ENCODE peak calls at places on chromosomes 5 and 9, in five cellular contexts. B is fibroblast of pulmonary artery, N is fibroblast of mammary gland, M is epithelial cell of proximal tubule, I is astrocyte of the spinal cord. V is an unnamed sample.

GRCh38 chr9:134959126-134959970 is 41.6 kb upstream of the FCN1 start:
- DNase-seq in B (no peak), N (no peak), M (no peak), I (no peak), V (no peak)

GRCh38 chr5:35852084-35852734 is 4.5 kb upstream of the IL7R start:
- DNase-seq in B (no peak), N (peak; percentile 25), M (no peak), I (no peak), V (no peak)

GRCh38 chr5:17691781-17692180 is 57.5 kb downstream of the TAF11L14 start:
- DNase-seq in B (no peak), N (no peak), M (no peak), I (no peak), V (no peak)

GRCh38 chr5:95599252-95599651 is 20.6 kb upstream of the GPR150 start:
- DNase-seq in B (no peak), N (no peak), M (no peak), I (no peak), V (no peak)

GRCh38 chr5:159227452-159227851 is 18.1 kb upstream of the RNF145 start:
- DNase-seq in B (no peak), N (no peak), M (no peak), I (no peak), V (peak; percentile 97)

GRCh38 chr5:55226934-55227737 is at the start of gene MCIDAS:
- DNase-seq in B (no peak), N (peak; percentile 34), M (no peak), I (no peak), V (peak; percentile 72)

GRCh38 chr5:136203303-136203922 is 10.5 kb upstream of the SMIM32 start:
- DNase-seq in B (no peak), N (no peak), M (no peak), I (no peak), V (no peak)

GRCh38 chr9:77956555-77956954 is 75.1 kb downstream of the GNAQ start:
- DNase-seq in B (no peak), N (no peak), M (no peak), I (no peak), V (no peak)

GRCh38 chr9:21506910-21507795 is 25.0 kb upstream of the IFNE start:
- DNase-seq in B (peak; percentile 95), N (peak; percentile 95), M (peak; percentile 85), I (peak; percentile 85), V (peak; percentile 76)

GRCh38 chr9:16387382-16387781 is 483.1 kb downstream of the BNC2 start:
- DNase-seq in B (peak; percentile 21), N (peak; percentile 40), M (no peak), I (no peak), V (peak; percentile 6)

GRCh38 chr5:59746261-59746765 is 147.2 kb downstream of the PDE4D start:
- DNase-seq in B (peak; percentile 71), N (peak; percentile 89), M (no peak), I (peak; percentile 71), V (peak; percentile 72)

GRCh38 chr5:33788922-33789321 is 102.9 kb downstream of the ADAMTS12 start:
- DNase-seq in B (peak; percentile 96), N (peak; percentile 100), M (peak; percentile 83), I (peak; percentile 98), V (peak; percentile 99)
- H3K4me3 ChIP-seq in B (no peak overlapping the region), N (no peak overlapping the region), M (no peak overlapping the region), I (no peak overlapping the region), V (no peak overlapping the region)

GRCh38 chr5:141172381-141173204 is at the start of gene PCDHB7:
- DNase-seq in B (peak; percentile 12), N (peak; percentile 20), M (no peak), I (peak; percentile 7), V (peak; percentile 24)
- H3K4me3 ChIP-seq in B (no peak within 1 kb of the TSS), N (no peak within 1 kb of the TSS), M (no peak within 1 kb of the TSS), I (no peak within 1 kb of the TSS), V (no peak within 1 kb of the TSS)

GRCh38 chr9:93372391-93372790 is 79.1 kb upstream of the FAM120A start:
- DNase-seq in B (no peak), N (no peak), M (no peak), I (no peak), V (no peak)
- H3K4me3 ChIP-seq in B (no peak overlapping the region), N (no peak overlapping the region), M (no peak overlapping the region), I (no peak overlapping the region), V (no peak overlapping the region)

GRCh38 chr5:175444060-175444904 is at the start of gene DRD1:
- DNase-seq in B (peak; percentile 13), N (peak; percentile 15), M (no peak), I (peak; percentile 47), V (peak; percentile 25)
- H3K4me3 ChIP-seq in B (no peak within 1 kb of the TSS), N (no peak within 1 kb of the TSS), M (no peak within 1 kb of the TSS), I (peak within 1 kb of the TSS; percentile 33), V (no peak within 1 kb of the TSS)